ENCODE peak calls at places on chromosomes 1 and 21, in seven cellular contexts. M, O, J, L, N, Y and K are unnamed samples. For H3K27me3, the result is how much of the 10 kb centered on the place peaks cover.

GRCh38 chr1:29584362-29584761 is 348.0 kb downstream of the PTPRU start:
- DNase-seq in M (no peak), O (no peak), J (no peak), L (no peak), N (no peak), Y (no peak), K (peak)

GRCh38 chr1:41537257-41537656 is 52.8 kb upstream of the EDN2 start:
- DNase-seq in M (peak), O (no peak), J (no peak), L (no peak), N (peak), Y (no peak), K (no peak)

GRCh38 chr1:1683104-1683905 is 9.3 kb downstream of the SLC35E2B start:
- DNase-seq in M (no peak), O (no peak), J (no peak), L (no peak), N (no peak), Y (peak), K (no peak)

GRCh38 chr1:5481889-5482288 is 510.3 kb downstream of the NPHP4 start:
- DNase-seq in M (no peak), O (no peak), J (no peak), L (no peak), N (no peak), Y (no peak), K (no peak)

GRCh38 chr1:243513726-243514491 is 258.1 kb downstream of the SDCCAG8 start:
- DNase-seq in M (no peak), O (no peak), J (no peak), L (no peak), N (no peak), Y (no peak), K (no peak)

GRCh38 chr21:36656138-36656537 is 42.8 kb upstream of the SIM2 start:
- DNase-seq in M (no peak), O (no peak), J (no peak), L (no peak), N (no peak), Y (no peak), K (no peak)

GRCh38 chr1:162970021-162970420 is 99.1 kb upstream of the RGS4 start:
- DNase-seq in M (no peak), O (no peak), J (no peak), L (no peak), N (no peak), Y (no peak), K (no peak)

GRCh38 chr1:199040499-199040898 is 401.7 kb downstream of the PTPRC start:
- DNase-seq in M (no peak), O (no peak), J (no peak), L (no peak), N (no peak), Y (no peak), K (no peak)

GRCh38 chr1:108209456-108210108 is 9.4 kb upstream of the SLC25A24 start:
- DNase-seq in M (no peak), O (no peak), J (no peak), L (no peak), N (no peak), Y (no peak), K (no peak)

GRCh38 chr1:178495741-178496409 is 889 bp downstream of the CLEC20A start:
- DNase-seq in M (no peak), O (no peak), J (no peak), L (no peak), N (no peak), Y (no peak), K (no peak)

GRCh38 chr1:113391643-113392271 is 1.4 kb downstream of the MAGI3 start:
- DNase-seq in M (no peak), O (no peak), J (no peak), L (no peak), N (no peak), Y (no peak), K (no peak)

GRCh38 chr1:10528066-10529014 is 53.6 kb downstream of the PEX14 start:
- DNase-seq in M (peak), O (no peak), J (peak), L (no peak), N (peak), Y (no peak), K (no peak)

GRCh38 chr1:209689484-209689883 is 14.3 kb downstream of the G0S2 start:
- DNase-seq in M (no peak), O (no peak), J (no peak), L (no peak), N (no peak), Y (no peak), K (no peak)

GRCh38 chr1:55222152-55222551 is 7.0 kb upstream of the USP24 start:
- DNase-seq in M (no peak), O (no peak), J (no peak), L (no peak), N (no peak), Y (no peak), K (no peak)

GRCh38 chr1:2070800-2071530 is 20.8 kb downstream of the PRKCZ start:
- DNase-seq in M (no peak), O (no peak), J (no peak), L (no peak), N (no peak), Y (no peak), K (no peak)

GRCh38 chr1:91553196-91553595 is 52.5 kb downstream of the CDC7 start:
- DNase-seq in M (peak), O (no peak), J (no peak), L (no peak), N (no peak), Y (peak), K (no peak)

GRCh38 chr1:43238104-43238503 is 31.7 kb upstream of the TMEM125 start:
- DNase-seq in M (peak), O (peak), J (no peak), L (no peak), N (peak), Y (peak), K (no peak)

GRCh38 chr1:200739499-200740290 is 1.0 kb downstream of the CAMSAP2 start:
- DNase-seq in M (peak), O (peak), J (peak), L (no peak), N (peak), Y (peak), K (no peak)

GRCh38 chr1:89547563-89548485 is 23.2 kb downstream of the LRRC8B start:
- DNase-seq in M (peak), O (no peak), J (peak), L (no peak), N (no peak), Y (no peak), K (no peak)

DNA sequence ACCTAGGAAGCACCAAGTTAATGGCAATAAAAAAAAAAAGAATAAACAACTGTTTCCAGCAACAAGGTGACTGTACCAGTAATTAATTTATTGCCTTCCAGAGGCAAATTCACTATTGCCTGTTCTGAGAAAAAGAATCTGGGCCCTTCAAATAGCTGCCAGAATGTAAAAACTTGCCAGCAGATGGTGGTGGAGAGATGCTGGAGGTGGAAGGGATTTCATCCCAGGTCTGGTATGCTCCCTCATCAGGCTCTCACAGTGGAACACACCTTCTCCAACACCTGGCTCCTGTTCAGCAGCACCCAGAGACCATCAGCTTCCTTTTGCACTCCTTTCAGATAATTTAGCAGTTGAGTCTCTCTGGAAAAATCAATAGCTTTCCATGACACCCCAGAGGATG is 792.9 kb upstream of the ADAMTS5 start:
- DNase-seq in M (no peak), O (no peak), J (no peak), L (no peak), N (no peak), Y (no peak), K (no peak)
- TF ChIP-seq CTCF in M (no peak), O (no peak), J (no peak), L (no peak), N (no peak), Y (no peak), K (no peak)

GRCh38 chr1:16243936-16244649 is 7.1 kb upstream of the CPLANE2 start:
- DNase-seq in M (peak), O (peak), J (peak), L (no peak), N (peak), Y (peak), K (no peak)

GRCh38 chr1:16245476-16246196 is 8.7 kb upstream of the CPLANE2 start:
- DNase-seq in M (no peak), O (no peak), J (no peak), L (no peak), N (no peak), Y (no peak), K (no peak)

GRCh38 chr1:16242556-16243407 is 5.8 kb upstream of the CPLANE2 start:
- DNase-seq in M (no peak), O (no peak), J (no peak), L (no peak), N (no peak), Y (no peak), K (no peak)

GRCh38 chr1:16243408-16243690 is 6.4 kb upstream of the CPLANE2 start:
- DNase-seq in M (no peak), O (no peak), J (no peak), L (no peak), N (no peak), Y (no peak), K (no peak)

GRCh38 chr1:16244650-16245285 is 7.8 kb upstream of the CPLANE2 start:
- DNase-seq in M (no peak), O (no peak), J (no peak), L (no peak), N (no peak), Y (no peak), K (no peak)
- TF ChIP-seq POLR2A in M (no peak), O (no peak), J (no peak), L (no peak), N (no peak), Y (no peak), K (no peak)

GRCh38 chr1:38045431-38046332 is 911 bp downstream of the POU3F1 start:
- DNase-seq in M (no peak), O (no peak), J (no peak), L (no peak), N (no peak), Y (no peak), K (no peak)
- H3K27me3 ChIP-seq in M (under half), O (under half), J (half or more), L (under half), N (under half), Y (under half), K (under half)

GRCh38 chr1:169346036-169346589 is 21.5 kb downstream of the NME7 start:
- DNase-seq in M (no peak), O (no peak), J (no peak), L (no peak), N (no peak), Y (no peak), K (no peak)
- TF ChIP-seq CTCF in M (no peak), O (no peak), J (no peak), L (no peak), N (no peak), Y (no peak), K (no peak)

GRCh38 chr1:102630041-102630440 is 478.3 kb downstream of the COL11A1 start:
- DNase-seq in M (no peak), O (no peak), J (no peak), L (no peak), N (no peak), Y (no peak), K (no peak)
- TF ChIP-seq POLR2A in M (no peak), O (no peak), J (no peak), L (no peak), N (no peak), Y (no peak), K (no peak)

GRCh38 chr1:118984990-118985608 is 3.0 kb downstream of the TBX15 start:
- DNase-seq in M (no peak), O (no peak), J (no peak), L (no peak), N (no peak), Y (no peak), K (no peak)
- H3K27me3 ChIP-seq in M (half or more), O (half or more), J (under half), L (half or more), N (half or more), Y (under half), K (half or more)

GRCh38 chr21:31874817-31875216 is 2.0 kb downstream of the HUNK start:
- DNase-seq in M (no peak), O (no peak), J (no peak), L (no peak), N (no peak), Y (no peak), K (no peak)
- TF ChIP-seq CTCF in M (no peak), O (no peak), J (no peak), L (no peak), N (no peak), Y (no peak), K (no peak)